ENCODE peak calls at places on chromosomes 3 and 15, in eight cellular contexts. One of them, this sample, is unnamed.

GRCh38 chr3:5309181-5309580 is 121.7 kb downstream of the EDEM1 start:
- DNase-seq in A549: no peak
- DNase-seq in heart left ventricle: no peak
- DNase-seq in osteoblast: no peak
- DNase-seq in foreskin fibroblast: no peak
- DNase-seq in stomach: no peak
- DNase-seq in GM12878: no peak
- DNase-seq in tibial artery: no peak
- DNase-seq in this sample: no peak

GRCh38 chr3:65732060-65732933 is 306.4 kb downstream of the MAGI1 start:
- DNase-seq in foreskin fibroblast: peak
- DNase-seq in A549: peak
- DNase-seq in tibial artery: no peak
- DNase-seq in GM12878: peak
- DNase-seq in stomach: no peak
- DNase-seq in heart left ventricle: no peak
- DNase-seq in osteoblast: peak
- DNase-seq in this sample: peak

GRCh38 chr15:77486542-77487478 is 66.1 kb downstream of the HMG20A start:
- DNase-seq in osteoblast: no peak
- DNase-seq in tibial artery: no peak
- DNase-seq in GM12878: no peak
- DNase-seq in A549: no peak
- DNase-seq in stomach: no peak
- DNase-seq in foreskin fibroblast: no peak
- DNase-seq in heart left ventricle: peak
- DNase-seq in this sample: no peak

GRCh38 chr15:79863886-79864285 is 32.9 kb downstream of the MTHFS start:
- DNase-seq in tibial artery: no peak
- DNase-seq in osteoblast: peak
- DNase-seq in heart left ventricle: no peak
- DNase-seq in stomach: no peak
- DNase-seq in GM12878: no peak
- DNase-seq in A549: no peak
- DNase-seq in foreskin fibroblast: no peak
- DNase-seq in this sample: no peak

GRCh38 chr3:62718515-62719320 is 156.5 kb downstream of the CADPS start:
- DNase-seq in A549: no peak
- DNase-seq in heart left ventricle: no peak
- DNase-seq in stomach: no peak
- DNase-seq in GM12878: no peak
- DNase-seq in foreskin fibroblast: no peak
- DNase-seq in tibial artery: no peak
- DNase-seq in osteoblast: peak
- DNase-seq in this sample: no peak

GRCh38 chr3:43870844-43871626 is 180.3 kb downstream of the ABHD5 start:
- DNase-seq in heart left ventricle: no peak
- DNase-seq in A549: no peak
- DNase-seq in osteoblast: no peak
- DNase-seq in GM12878: no peak
- DNase-seq in foreskin fibroblast: no peak
- DNase-seq in tibial artery: no peak
- DNase-seq in stomach: no peak
- DNase-seq in this sample: no peak

GRCh38 chr15:86010398-86010797 is 69.3 kb upstream of the AGBL1 start:
- DNase-seq in tibial artery: no peak
- DNase-seq in heart left ventricle: no peak
- DNase-seq in osteoblast: no peak
- DNase-seq in foreskin fibroblast: no peak
- DNase-seq in A549: no peak
- DNase-seq in stomach: no peak
- DNase-seq in GM12878: no peak
- DNase-seq in this sample: no peak

GRCh38 chr15:62360286-62360685 is 195.2 kb upstream of the C2CD4B start:
- DNase-seq in foreskin fibroblast: peak
- DNase-seq in tibial artery: no peak
- DNase-seq in osteoblast: no peak
- DNase-seq in stomach: no peak
- DNase-seq in GM12878: no peak
- DNase-seq in A549: no peak
- DNase-seq in heart left ventricle: no peak
- DNase-seq in this sample: no peak

GRCh38 chr3:76039431-76039830 is 254.1 kb upstream of the ZNF717 start:
- DNase-seq in A549: no peak
- DNase-seq in stomach: no peak
- DNase-seq in GM12878: no peak
- DNase-seq in foreskin fibroblast: no peak
- DNase-seq in heart left ventricle: no peak
- DNase-seq in tibial artery: no peak
- DNase-seq in osteoblast: peak
- DNase-seq in this sample: no peak

GRCh38 chr3:123324880-123325765 is 123.4 kb downstream of the SEC22A start:
- DNase-seq in osteoblast: peak
- DNase-seq in stomach: no peak
- DNase-seq in GM12878: no peak
- DNase-seq in tibial artery: no peak
- DNase-seq in A549: no peak
- DNase-seq in heart left ventricle: peak
- DNase-seq in foreskin fibroblast: no peak
- DNase-seq in this sample: no peak

GRCh38 chr15:40258544-40258943 is 19.7 kb downstream of the PAK6 start:
- DNase-seq in foreskin fibroblast: no peak
- DNase-seq in A549: no peak
- DNase-seq in GM12878: no peak
- DNase-seq in heart left ventricle: peak
- DNase-seq in osteoblast: no peak
- DNase-seq in stomach: no peak
- DNase-seq in tibial artery: no peak
- DNase-seq in this sample: no peak

GRCh38 chr15:68713874-68714273 is 106.8 kb downstream of the ANP32A start:
- DNase-seq in GM12878: no peak
- DNase-seq in A549: no peak
- DNase-seq in tibial artery: no peak
- DNase-seq in osteoblast: no peak
- DNase-seq in foreskin fibroblast: no peak
- DNase-seq in stomach: no peak
- DNase-seq in heart left ventricle: no peak
- DNase-seq in this sample: no peak

GRCh38 chr3:51670711-51671089 is 352 bp upstream of the TEX264 start:
- DNase-seq in foreskin fibroblast: no peak
- DNase-seq in GM12878: no peak
- DNase-seq in A549: no peak
- DNase-seq in tibial artery: no peak
- DNase-seq in osteoblast: no peak
- DNase-seq in heart left ventricle: no peak
- DNase-seq in stomach: no peak
- DNase-seq in this sample: no peak

GRCh38 chr15:70589221-70589620 is 174.1 kb downstream of the UACA start:
- DNase-seq in heart left ventricle: no peak
- DNase-seq in stomach: no peak
- DNase-seq in foreskin fibroblast: peak
- DNase-seq in osteoblast: peak
- DNase-seq in tibial artery: no peak
- DNase-seq in A549: no peak
- DNase-seq in GM12878: no peak
- DNase-seq in this sample: no peak

GRCh38 chr3:187795207-187795960 is 50.1 kb upstream of the BCL6 start:
- DNase-seq in osteoblast: no peak
- DNase-seq in A549: no peak
- DNase-seq in foreskin fibroblast: no peak
- DNase-seq in GM12878: no peak
- DNase-seq in tibial artery: no peak
- DNase-seq in stomach: peak
- DNase-seq in heart left ventricle: no peak
- DNase-seq in this sample: no peak

GRCh38 chr3:38579551-38580449 is 69.7 kb downstream of the SCN5A start:
- DNase-seq in tibial artery: peak
- DNase-seq in osteoblast: no peak
- DNase-seq in GM12878: peak
- DNase-seq in A549: no peak
- DNase-seq in stomach: peak
- DNase-seq in heart left ventricle: peak
- DNase-seq in foreskin fibroblast: peak
- DNase-seq in this sample: no peak

GRCh38 chr15:58492661-58493397 is 61.0 kb downstream of the LIPC start:
- DNase-seq in tibial artery: no peak
- DNase-seq in foreskin fibroblast: no peak
- DNase-seq in A549: no peak
- DNase-seq in heart left ventricle: no peak
- DNase-seq in stomach: no peak
- DNase-seq in GM12878: no peak
- DNase-seq in osteoblast: no peak
- DNase-seq in this sample: no peak
- TF ChIP-seq CTCF in tibial artery: no peak
- TF ChIP-seq CTCF in foreskin fibroblast: no peak
- TF ChIP-seq CTCF in A549: no peak
- TF ChIP-seq CTCF in heart left ventricle: no peak
- TF ChIP-seq CTCF in stomach: no peak
- TF ChIP-seq CTCF in GM12878: no peak
- TF ChIP-seq CTCF in osteoblast: no peak
- TF ChIP-seq CTCF in this sample: no peak

GRCh38 chr3:183265157-183265642 is 12.1 kb downstream of the B3GNT5 start:
- DNase-seq in A549: no peak
- DNase-seq in osteoblast: no peak
- DNase-seq in heart left ventricle: peak
- DNase-seq in foreskin fibroblast: no peak
- DNase-seq in GM12878: no peak
- DNase-seq in stomach: no peak
- DNase-seq in tibial artery: no peak
- DNase-seq in this sample: no peak
- H3K4me3 ChIP-seq in A549: no peak
- H3K4me3 ChIP-seq in osteoblast: no peak
- H3K4me3 ChIP-seq in heart left ventricle: peak
- H3K4me3 ChIP-seq in foreskin fibroblast: no peak
- H3K4me3 ChIP-seq in GM12878: no peak
- H3K4me3 ChIP-seq in stomach: no peak
- H3K4me3 ChIP-seq in tibial artery: no peak
- H3K4me3 ChIP-seq in this sample: peak

GRCh38 chr15:48336940-48337339 is 5.7 kb downstream of the DUT start:
- DNase-seq in GM12878: no peak
- DNase-seq in osteoblast: no peak
- DNase-seq in A549: peak
- DNase-seq in stomach: no peak
- DNase-seq in tibial artery: no peak
- DNase-seq in foreskin fibroblast: no peak
- DNase-seq in heart left ventricle: no peak
- DNase-seq in this sample: no peak
- TF ChIP-seq CTCF in GM12878: peak
- TF ChIP-seq CTCF in osteoblast: peak
- TF ChIP-seq CTCF in A549: peak
- TF ChIP-seq CTCF in stomach: no peak
- TF ChIP-seq CTCF in tibial artery: no peak
- TF ChIP-seq CTCF in foreskin fibroblast: peak
- TF ChIP-seq CTCF in heart left ventricle: no peak
- TF ChIP-seq CTCF in this sample: peak

DNA sequence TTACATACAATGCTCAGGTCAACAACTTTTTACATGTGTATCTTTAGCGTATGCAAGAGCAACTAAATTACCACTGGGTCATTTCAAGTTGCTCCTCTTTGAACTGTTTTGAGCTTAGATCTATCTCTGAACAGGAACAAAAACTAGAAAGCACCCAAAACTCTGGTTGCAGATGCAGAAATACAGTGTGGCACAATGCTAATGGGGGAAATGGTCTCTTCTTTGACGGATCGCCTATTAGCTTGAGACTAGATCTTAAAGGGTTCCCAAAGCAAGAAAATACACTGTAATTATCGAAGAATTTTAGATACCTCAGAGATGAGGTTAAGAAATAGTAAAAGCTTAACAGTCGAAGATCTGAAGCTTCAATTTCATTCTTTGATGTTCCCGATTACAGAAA is 864 bp downstream of the PPP1R2 start:
- DNase-seq in foreskin fibroblast: no peak
- DNase-seq in stomach: no peak
- DNase-seq in osteoblast: no peak
- DNase-seq in tibial artery: no peak
- DNase-seq in A549: no peak
- DNase-seq in heart left ventricle: no peak
- DNase-seq in GM12878: no peak
- DNase-seq in this sample: no peak
- H3K4me3 ChIP-seq in foreskin fibroblast: peak
- H3K4me3 ChIP-seq in stomach: peak
- H3K4me3 ChIP-seq in osteoblast: peak
- H3K4me3 ChIP-seq in tibial artery: peak
- H3K4me3 ChIP-seq in A549: peak
- H3K4me3 ChIP-seq in heart left ventricle: peak
- H3K4me3 ChIP-seq in GM12878: peak
- H3K4me3 ChIP-seq in this sample: peak

This sample was measured in epithelial cell of proximal tubule.